ENCODE peak calls at places on chromosomes 12 and 14, in four cellular contexts. G is fibroblast of lung, M is lower leg skin, Y is AG09309. N is an unnamed sample.
A peak's percentile ranks its signal among the peaks of the same experiment; 100 is the strongest.

GRCh38 chr12:58732894-58733293 is 187.4 kb downstream of the LRIG3 start:
- DNase-seq in M (no peak), G (peak; percentile 65), Y (no peak), N (no peak)

GRCh38 chr14:50785506-50786063 is 45.4 kb downstream of the NIN start:
- DNase-seq in M (no peak), Y (no peak), G (no peak), N (no peak)

GRCh38 chr14:59511916-59512530 is 27.7 kb downstream of the JKAMP start:
- DNase-seq in G (no peak), Y (no peak), M (no peak), N (no peak)

GRCh38 chr12:85825751-85826150 is 10.5 kb downstream of the RASSF9 start:
- DNase-seq in Y (no peak), G (peak; percentile 72), M (no peak), N (no peak)

GRCh38 chr14:68655021-68655811 is 137.7 kb downstream of the ZFP36L1 start:
- DNase-seq in G (peak; percentile 58), M (peak; percentile 78), Y (no peak), N (no peak)

GRCh38 chr14:104542871-104543830 is 36.4 kb upstream of the C14orf180 start:
- DNase-seq in M (peak; percentile 82), G (no peak), Y (no peak), N (no peak)

GRCh38 chr12:6956332-6956727 is 5.2 kb downstream of the PTPN6 start:
- DNase-seq in G (no peak), M (peak; percentile 88), Y (no peak), N (no peak)

GRCh38 chr14:78363008-78363407 is 192.8 kb downstream of the NRXN3 start:
- DNase-seq in G (no peak), Y (no peak), M (no peak), N (no peak)

GRCh38 chr14:45253754-45254300 is 825 bp upstream of the MIS18BP1 start:
- DNase-seq in Y (no peak), M (peak; percentile 81), G (peak; percentile 61), N (no peak)

GRCh38 chr14:83342590-83342989 is 1808.9 kb upstream of the SEL1L start:
- DNase-seq in M (peak; percentile 87), Y (no peak), G (no peak), N (peak; percentile 32)

GRCh38 chr12:11822071-11822818 is 172.8 kb downstream of the ETV6 start:
- DNase-seq in G (peak; percentile 82), M (peak; percentile 77), Y (no peak), N (peak; percentile 37)

GRCh38 chr12:25833657-25834056 is 124.8 kb upstream of the RASSF8 start:
- DNase-seq in G (no peak), Y (no peak), M (no peak), N (no peak)

GRCh38 chr12:26704684-26705475 is 128.1 kb downstream of the ITPR2 start:
- DNase-seq in Y (peak; percentile 35), M (no peak), G (peak; percentile 68), N (peak; percentile 50)

GRCh38 chr12:104010121-104010520 is 39.9 kb downstream of the GLT8D2 start:
- DNase-seq in M (no peak), Y (no peak), G (peak; percentile 47), N (no peak)

GRCh38 chr14:69796797-69797500 is at the start of gene SLC10A1:
- DNase-seq in Y (no peak), M (no peak), G (no peak), N (peak; percentile 31)

GRCh38 chr12:13277278-13277677 is 80.8 kb downstream of the EMP1 start:
- DNase-seq in G (no peak), M (no peak), Y (no peak), N (no peak)

GRCh38 chr12:57637364-57637763 is 4.4 kb upstream of the B4GALNT1 start:
- DNase-seq in M (peak; percentile 25), G (no peak), Y (no peak), N (no peak)

GRCh38 chr14:69945905-69946304 is 66.7 kb downstream of the SMOC1 start:
- DNase-seq in Y (no peak), M (no peak), G (no peak), N (no peak)

GRCh38 chr12:117875652-117876491 is 92.9 kb downstream of the KSR2 start:
- DNase-seq in M (no peak), Y (no peak), G (peak; percentile 53), N (no peak)

GRCh38 chr12:2273288-2273687 is 220.5 kb downstream of the CACNA1C start:
- DNase-seq in M (no peak), G (peak; percentile 70), Y (no peak), N (peak; percentile 90)

GRCh38 chr14:59788176-59788575 is 82.4 kb downstream of the RTN1 start:
- DNase-seq in Y (no peak), G (no peak), M (no peak), N (no peak)

GRCh38 chr12:90245396-90245795 is 536.8 kb upstream of the ATP2B1 start:
- DNase-seq in Y (no peak), M (no peak), G (no peak), N (peak; percentile 33)

GRCh38 chr12:112219195-112219594 is 93.8 kb downstream of the TRAFD1 start:
- DNase-seq in M (no peak), G (peak; percentile 9), Y (no peak), N (no peak)

GRCh38 chr12:96912261-96912660 is 5.2 kb downstream of the NEDD1 start:
- DNase-seq in Y (no peak), G (no peak), M (no peak), N (no peak)

GRCh38 chr12:83763425-83763824 is 1076.7 kb downstream of the TMTC2 start:
- DNase-seq in Y (no peak), M (no peak), G (peak; percentile 1), N (no peak)

GRCh38 chr12:2292560-2292959 is 239.8 kb downstream of the CACNA1C start:
- DNase-seq in G (no peak), M (no peak), Y (no peak), N (no peak)

GRCh38 chr12:51814311-51815088 is 34.0 kb downstream of the FIGNL2 start:
- DNase-seq in Y (peak; percentile 24), M (peak; percentile 93), G (peak; percentile 79), N (peak; percentile 67)

GRCh38 chr12:1518763-1519516 is 75.4 kb downstream of the FBXL14 start:
- DNase-seq in Y (peak; percentile 27), M (peak; percentile 73), G (peak; percentile 94), N (peak; percentile 68)

GRCh38 chr12:125403145-125403789 is 338.0 kb downstream of the AACS start:
- DNase-seq in Y (no peak), G (peak; percentile 15), M (no peak), N (peak; percentile 51)

GRCh38 chr12:107184359-107184980 is 91.1 kb upstream of the CRY1 start:
- DNase-seq in Y (no peak), G (no peak), M (no peak), N (no peak)

GRCh38 chr12:124011435-124012124 is 38.6 kb downstream of the ZNF664 start:
- DNase-seq in G (no peak), M (peak; percentile 26), Y (no peak), N (no peak)

GRCh38 chr14:42541535-42542001 is 934.9 kb downstream of the LRFN5 start:
- DNase-seq in G (peak; percentile 18), M (no peak), Y (no peak), N (peak; percentile 46)

GRCh38 chr14:62443796-62444195 is 601.5 kb downstream of the KCNH5 start:
- DNase-seq in M (no peak), Y (no peak), G (peak; percentile 97), N (no peak)

GRCh38 chr12:111942557-111942956 is 70.4 kb downstream of the TMEM116 start:
- DNase-seq in G (peak; percentile 78), M (no peak), Y (peak; percentile 35), N (peak; percentile 78)

GRCh38 chr12:14975451-14975850 is 2.6 kb downstream of the PDE6H start:
- DNase-seq in G (no peak), M (no peak), Y (no peak), N (no peak)
- TF ChIP-seq CTCF in G (no peak), M (no peak), Y (no peak), N (no peak)

GRCh38 chr14:20652996-20653975 is 11.8 kb upstream of the OR6S1 start:
- DNase-seq in G (peak; percentile 27), Y (no peak), M (no peak), N (peak; percentile 71)
- H3K4me3 ChIP-seq in G (peak overlapping the region; percentile 40), Y (peak overlapping the region; percentile 12), M (no peak overlapping the region), N (peak overlapping the region; percentile 31)

DNA sequence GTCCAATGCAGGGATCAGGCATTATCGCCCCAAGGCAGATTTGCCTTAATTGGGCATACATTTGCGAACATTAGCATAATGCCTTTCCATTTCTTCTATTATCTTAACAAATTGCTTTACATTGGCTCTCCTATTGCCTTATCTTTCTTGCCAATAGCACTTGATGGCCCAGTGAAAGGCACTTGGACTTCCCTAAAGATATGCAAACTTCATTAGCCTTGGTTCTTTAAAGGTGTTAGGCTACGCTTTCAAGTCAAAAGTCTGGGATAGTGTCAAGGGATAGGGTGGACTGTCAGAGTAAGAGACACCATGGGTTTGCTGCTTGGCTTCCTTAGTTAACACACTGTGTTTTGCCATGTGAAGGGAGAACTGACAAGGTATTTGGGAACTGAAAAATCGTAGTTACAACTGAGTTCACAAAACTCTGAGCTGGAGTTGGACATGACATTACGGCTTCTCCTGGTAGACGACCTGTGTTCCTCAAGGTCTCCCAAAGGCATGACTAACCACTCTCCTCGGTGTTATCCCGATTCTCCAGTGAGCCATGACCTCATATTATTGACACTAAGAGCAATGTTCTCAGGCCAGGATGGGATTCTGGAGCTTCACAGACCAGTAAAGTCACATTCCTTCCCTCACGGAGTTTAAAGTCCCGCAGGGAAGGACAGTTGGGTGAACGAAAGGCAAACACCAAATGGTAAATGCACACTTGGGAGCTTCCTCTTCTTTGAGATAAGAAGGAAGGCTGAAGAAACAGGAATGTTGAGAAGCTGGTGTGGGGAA is 65.2 kb downstream of the TBC1D30 start:
- DNase-seq in G (peak; percentile 2), Y (no peak), M (no peak), N (no peak)
- TF ChIP-seq CTCF in G (no peak), Y (no peak), M (no peak), N (no peak)

GRCh38 chr14:94192534-94192933 is 18.4 kb downstream of the PPP4R4 start:
- DNase-seq in M (no peak), G (no peak), Y (no peak), N (no peak)

GRCh38 chr14:94196057-94196456 is 21.9 kb downstream of the PPP4R4 start:
- DNase-seq in Y (no peak), G (no peak), M (no peak), N (no peak)

DNA sequence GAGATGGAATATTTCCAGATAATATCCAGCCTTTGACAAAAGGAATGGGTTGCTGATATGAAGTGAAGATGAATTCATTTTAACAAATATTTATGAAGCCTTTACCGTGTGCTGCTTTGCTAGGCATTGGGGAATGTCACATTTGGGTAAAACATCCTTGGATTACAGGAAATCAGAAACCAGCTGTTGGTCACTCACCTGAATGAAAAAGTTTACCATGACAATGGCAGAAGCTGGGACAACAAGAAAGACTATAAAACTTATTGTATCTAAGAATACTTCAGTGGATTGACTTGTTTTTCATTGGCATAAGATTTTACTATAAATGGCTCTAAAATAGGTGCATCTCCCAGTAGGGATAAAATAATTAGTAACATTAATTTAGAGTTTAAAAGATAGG is 19.7 kb downstream of the PPP4R4 start:
- DNase-seq in Y (no peak), M (no peak), G (no peak), N (no peak)
- H3K4me3 ChIP-seq in Y (no peak overlapping the region), M (no peak overlapping the region), G (no peak overlapping the region), N (no peak overlapping the region)

GRCh38 chr12:126874427-126875026 is 1392.4 kb upstream of the TMEM132C start:
- DNase-seq in Y (peak; percentile 5), G (peak; percentile 28), M (peak; percentile 87), N (peak; percentile 73)
- TF ChIP-seq CTCF in Y (peak; percentile 98), G (peak; percentile 32), M (no peak), N (peak; percentile 90)

N was measured in fibroblast of the aortic adventitia.